ENCODE peak calls at places on chromosomes 6 and 20, in four cellular contexts. One of them, this sample, is unnamed.

GRCh38 chr20:57849126-57849867 is 139.5 kb upstream of the PMEPA1 start:
- DNase-seq in brain microvascular endothelial cell: no peak
- DNase-seq in psoas muscle: no peak
- DNase-seq in astrocyte of the spinal cord: no peak
- DNase-seq in this sample: no peak

GRCh38 chr6:133683603-133684002 is 205.3 kb upstream of the TCF21 start:
- DNase-seq in brain microvascular endothelial cell: no peak
- DNase-seq in psoas muscle: no peak
- DNase-seq in astrocyte of the spinal cord: no peak
- DNase-seq in this sample: peak

GRCh38 chr6:4809999-4810918 is 34.1 kb downstream of the CDYL start:
- DNase-seq in brain microvascular endothelial cell: peak
- DNase-seq in psoas muscle: no peak
- DNase-seq in astrocyte of the spinal cord: peak
- DNase-seq in this sample: no peak

GRCh38 chr6:168713839-168714238 is 272.9 kb downstream of the SMOC2 start:
- DNase-seq in brain microvascular endothelial cell: no peak
- DNase-seq in psoas muscle: no peak
- DNase-seq in astrocyte of the spinal cord: no peak
- DNase-seq in this sample: no peak

GRCh38 chr20:19370076-19371075 is 157.9 kb downstream of the SLC24A3 start:
- DNase-seq in brain microvascular endothelial cell: no peak
- DNase-seq in psoas muscle: no peak
- DNase-seq in astrocyte of the spinal cord: no peak
- DNase-seq in this sample: no peak

GRCh38 chr6:47169785-47170685 is 127.9 kb upstream of the ADGRF1 start:
- DNase-seq in brain microvascular endothelial cell: peak
- DNase-seq in psoas muscle: no peak
- DNase-seq in astrocyte of the spinal cord: no peak
- DNase-seq in this sample: no peak

GRCh38 chr6:18432180-18432579 is 45.0 kb downstream of the RNF144B start:
- DNase-seq in brain microvascular endothelial cell: peak
- DNase-seq in psoas muscle: no peak
- DNase-seq in astrocyte of the spinal cord: peak
- DNase-seq in this sample: no peak

GRCh38 chr20:36852187-36852586 is 23.8 kb upstream of the TLDC2 start:
- DNase-seq in brain microvascular endothelial cell: no peak
- DNase-seq in psoas muscle: no peak
- DNase-seq in astrocyte of the spinal cord: no peak
- DNase-seq in this sample: no peak

GRCh38 chr6:51737580-51738360 is 349.6 kb downstream of the PKHD1 start:
- DNase-seq in brain microvascular endothelial cell: no peak
- DNase-seq in psoas muscle: no peak
- DNase-seq in astrocyte of the spinal cord: no peak
- DNase-seq in this sample: no peak

GRCh38 chr6:45563092-45563491 is 185.4 kb upstream of the SUPT3H start:
- DNase-seq in brain microvascular endothelial cell: no peak
- DNase-seq in psoas muscle: no peak
- DNase-seq in astrocyte of the spinal cord: peak
- DNase-seq in this sample: no peak

GRCh38 chr6:165766457-165766856 is 103.4 kb upstream of the PDE10A start:
- DNase-seq in brain microvascular endothelial cell: peak
- DNase-seq in psoas muscle: no peak
- DNase-seq in astrocyte of the spinal cord: peak
- DNase-seq in this sample: no peak

GRCh38 chr6:35485402-35485877 is 11.4 kb downstream of the TEAD3 start:
- DNase-seq in brain microvascular endothelial cell: no peak
- DNase-seq in psoas muscle: no peak
- DNase-seq in astrocyte of the spinal cord: no peak
- DNase-seq in this sample: no peak

GRCh38 chr6:21341910-21342309 is 251.6 kb upstream of the SOX4 start:
- DNase-seq in brain microvascular endothelial cell: no peak
- DNase-seq in psoas muscle: no peak
- DNase-seq in astrocyte of the spinal cord: no peak
- DNase-seq in this sample: no peak

GRCh38 chr20:33561981-33562601 is 72.2 kb downstream of the CBFA2T2 start:
- DNase-seq in brain microvascular endothelial cell: peak
- DNase-seq in psoas muscle: peak
- DNase-seq in astrocyte of the spinal cord: peak
- DNase-seq in this sample: peak

GRCh38 chr6:21384211-21384610 is 209.3 kb upstream of the SOX4 start:
- DNase-seq in brain microvascular endothelial cell: no peak
- DNase-seq in psoas muscle: no peak
- DNase-seq in astrocyte of the spinal cord: no peak
- DNase-seq in this sample: peak

GRCh38 chr6:148364056-148364844 is 21.6 kb downstream of the SASH1 start:
- DNase-seq in brain microvascular endothelial cell: peak
- DNase-seq in psoas muscle: no peak
- DNase-seq in astrocyte of the spinal cord: peak
- DNase-seq in this sample: peak

GRCh38 chr20:44802702-44803101 is 7.6 kb downstream of the RIMS4 start:
- DNase-seq in brain microvascular endothelial cell: no peak
- DNase-seq in psoas muscle: no peak
- DNase-seq in astrocyte of the spinal cord: no peak
- DNase-seq in this sample: no peak
- H3K4me3 ChIP-seq in brain microvascular endothelial cell: no peak
- H3K4me3 ChIP-seq in psoas muscle: no peak
- H3K4me3 ChIP-seq in astrocyte of the spinal cord: no peak
- H3K4me3 ChIP-seq in this sample: no peak

DNA sequence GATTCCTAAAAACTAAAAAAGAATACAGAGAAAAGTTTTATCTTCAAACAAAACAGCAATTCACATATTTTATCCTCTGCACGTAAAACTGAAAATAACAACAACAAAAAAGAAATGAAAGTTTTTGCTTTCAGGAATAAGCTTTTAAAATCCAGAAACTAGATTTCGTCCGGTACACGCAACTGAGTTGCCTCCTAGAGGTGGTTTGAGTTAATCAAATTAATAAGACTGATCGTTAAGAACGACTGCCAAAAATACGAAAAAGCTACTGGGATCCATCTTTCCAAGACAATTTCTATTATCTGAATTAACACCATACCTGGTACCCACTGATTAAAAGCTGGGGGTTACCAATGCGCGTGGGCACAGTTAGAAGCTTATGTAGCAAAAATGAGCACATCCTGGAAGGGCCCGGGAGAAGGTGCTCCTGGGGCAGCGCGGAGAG is 679 bp downstream of the PDCD2 start:
- DNase-seq in brain microvascular endothelial cell: no peak
- DNase-seq in psoas muscle: no peak
- DNase-seq in astrocyte of the spinal cord: peak
- DNase-seq in this sample: no peak
- TF ChIP-seq CTCF in brain microvascular endothelial cell: no peak
- TF ChIP-seq CTCF in psoas muscle: no peak
- TF ChIP-seq CTCF in astrocyte of the spinal cord: no peak
- TF ChIP-seq CTCF in this sample: no peak

GRCh38 chr20:46348972-46349741 is 40.9 kb upstream of the CDH22 start:
- DNase-seq in brain microvascular endothelial cell: peak
- DNase-seq in psoas muscle: peak
- DNase-seq in astrocyte of the spinal cord: peak
- DNase-seq in this sample: no peak
- H3K4me3 ChIP-seq in brain microvascular endothelial cell: no peak
- H3K4me3 ChIP-seq in psoas muscle: no peak
- H3K4me3 ChIP-seq in astrocyte of the spinal cord: no peak
- H3K4me3 ChIP-seq in this sample: no peak

GRCh38 chr20:62208805-62209755 is 11.0 kb downstream of the HRH3 start:
- DNase-seq in brain microvascular endothelial cell: no peak
- DNase-seq in psoas muscle: peak
- DNase-seq in astrocyte of the spinal cord: no peak
- DNase-seq in this sample: no peak
- TF ChIP-seq CTCF in brain microvascular endothelial cell: peak
- TF ChIP-seq CTCF in psoas muscle: peak
- TF ChIP-seq CTCF in astrocyte of the spinal cord: no peak
- TF ChIP-seq CTCF in this sample: no peak

GRCh38 chr6:158174024-158174423 is 5.9 kb downstream of the GTF2H5 start:
- DNase-seq in brain microvascular endothelial cell: no peak
- DNase-seq in psoas muscle: no peak
- DNase-seq in astrocyte of the spinal cord: no peak
- DNase-seq in this sample: no peak
- H3K4me3 ChIP-seq in brain microvascular endothelial cell: no peak
- H3K4me3 ChIP-seq in psoas muscle: no peak
- H3K4me3 ChIP-seq in astrocyte of the spinal cord: no peak
- H3K4me3 ChIP-seq in this sample: no peak

GRCh38 chr6:30966154-30966553 is 17.4 kb upstream of the MUC21 start:
- DNase-seq in brain microvascular endothelial cell: no peak
- DNase-seq in psoas muscle: no peak
- DNase-seq in astrocyte of the spinal cord: no peak
- DNase-seq in this sample: no peak
- TF ChIP-seq CTCF in brain microvascular endothelial cell: no peak
- TF ChIP-seq CTCF in psoas muscle: no peak
- TF ChIP-seq CTCF in astrocyte of the spinal cord: no peak
- TF ChIP-seq CTCF in this sample: no peak

GRCh38 chr6:110041830-110042229 is 63.7 kb downstream of the GPR6 start:
- DNase-seq in brain microvascular endothelial cell: no peak
- DNase-seq in psoas muscle: no peak
- DNase-seq in astrocyte of the spinal cord: no peak
- DNase-seq in this sample: no peak

GRCh38 chr6:110041149-110041548 is 63.0 kb downstream of the GPR6 start:
- DNase-seq in brain microvascular endothelial cell: no peak
- DNase-seq in psoas muscle: no peak
- DNase-seq in astrocyte of the spinal cord: no peak
- DNase-seq in this sample: no peak

GRCh38 chr6:110039364-110039995 is 61.4 kb downstream of the GPR6 start:
- DNase-seq in brain microvascular endothelial cell: peak
- DNase-seq in psoas muscle: peak
- DNase-seq in astrocyte of the spinal cord: peak
- DNase-seq in this sample: peak

GRCh38 chr6:110040716-110041115 is 62.6 kb downstream of the GPR6 start:
- DNase-seq in brain microvascular endothelial cell: no peak
- DNase-seq in psoas muscle: no peak
- DNase-seq in astrocyte of the spinal cord: no peak
- DNase-seq in this sample: no peak

GRCh38 chr6:110039996-110040383 is 61.9 kb downstream of the GPR6 start:
- DNase-seq in brain microvascular endothelial cell: peak
- DNase-seq in psoas muscle: no peak
- DNase-seq in astrocyte of the spinal cord: peak
- DNase-seq in this sample: no peak
- H3K4me3 ChIP-seq in brain microvascular endothelial cell: peak
- H3K4me3 ChIP-seq in psoas muscle: no peak
- H3K4me3 ChIP-seq in astrocyte of the spinal cord: peak
- H3K4me3 ChIP-seq in this sample: peak

GRCh38 chr20:24765316-24766142 is 183.5 kb upstream of the CST7 start:
- DNase-seq in brain microvascular endothelial cell: no peak
- DNase-seq in psoas muscle: no peak
- DNase-seq in astrocyte of the spinal cord: no peak
- DNase-seq in this sample: no peak

GRCh38 chr20:24766143-24766527 is 182.9 kb upstream of the CST7 start:
- DNase-seq in brain microvascular endothelial cell: no peak
- DNase-seq in psoas muscle: no peak
- DNase-seq in astrocyte of the spinal cord: no peak
- DNase-seq in this sample: no peak

GRCh38 chr20:24767623-24768100 is 181.4 kb upstream of the CST7 start:
- DNase-seq in brain microvascular endothelial cell: no peak
- DNase-seq in psoas muscle: no peak
- DNase-seq in astrocyte of the spinal cord: no peak
- DNase-seq in this sample: no peak

GRCh38 chr20:24768226-24768625 is 180.8 kb upstream of the CST7 start:
- DNase-seq in brain microvascular endothelial cell: peak
- DNase-seq in psoas muscle: no peak
- DNase-seq in astrocyte of the spinal cord: peak
- DNase-seq in this sample: no peak

DNA sequence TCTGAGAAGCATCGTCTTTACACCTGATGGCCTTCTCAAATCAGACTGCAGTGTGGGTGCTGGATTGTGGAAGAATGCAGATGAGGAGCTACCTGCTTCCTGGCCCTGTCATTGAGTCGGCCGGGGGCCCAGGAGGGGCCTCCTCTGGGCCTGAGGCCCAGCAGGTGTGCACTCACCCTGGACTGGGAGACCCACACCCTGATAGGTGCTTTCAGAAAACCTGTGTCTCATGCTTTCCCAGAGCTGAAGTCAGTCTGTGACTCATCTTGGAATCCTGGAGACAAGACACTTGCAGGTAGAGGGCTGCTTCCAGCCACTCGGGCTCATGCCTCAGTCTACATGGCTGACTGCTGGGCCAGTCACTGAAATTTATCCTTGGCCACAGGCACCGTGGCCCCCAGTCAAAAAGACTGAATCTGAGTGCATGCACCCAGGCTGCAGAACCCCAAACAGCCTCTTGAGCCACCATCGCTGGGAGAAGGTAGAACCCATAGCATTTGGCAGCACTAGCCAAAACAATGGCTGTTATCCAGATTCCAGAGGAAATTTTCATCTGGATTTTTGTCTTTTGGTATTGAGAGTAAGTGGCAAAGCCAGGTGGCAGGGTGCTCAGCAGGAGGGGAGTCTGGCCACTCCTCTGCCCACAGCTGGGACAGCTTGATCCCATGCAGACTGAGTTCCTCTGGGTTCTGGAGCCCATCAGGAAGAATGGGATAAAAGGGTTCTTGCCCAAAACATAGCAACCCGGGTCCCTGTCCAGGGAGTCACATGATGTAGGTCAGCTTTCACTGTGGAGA is 182.0 kb upstream of the CST7 start:
- DNase-seq in brain microvascular endothelial cell: no peak
- DNase-seq in psoas muscle: no peak
- DNase-seq in astrocyte of the spinal cord: no peak
- DNase-seq in this sample: no peak
- TF ChIP-seq CTCF in brain microvascular endothelial cell: no peak
- TF ChIP-seq CTCF in psoas muscle: no peak
- TF ChIP-seq CTCF in astrocyte of the spinal cord: no peak
- TF ChIP-seq CTCF in this sample: no peak

This sample was measured in BJ.